ENCODE peak calls at places on chromosomes 16 and 17, in nine cellular contexts. One of them, this sample, is unnamed.
A peak's percentile ranks its signal among the peaks of the same experiment; 100 is the strongest.

GRCh38 chr17:4098516-4099209 is 44.2 kb downstream of the ZZEF1 start:
- DNase-seq in AG04449: no peak
- DNase-seq in stimulated activated CD4-positive, alpha-beta T cell treated with anti-CD3 and anti-CD28 coated beads, Interleukin-2, amount 100 ng/mL, for 48 hours: no peak
- DNase-seq in transverse colon: no peak
- DNase-seq in fibroblast of pulmonary artery: no peak
- DNase-seq in effector memory CD4-positive, alpha-beta T cell: no peak
- DNase-seq in Ammon's horn: no peak
- DNase-seq in kidney tubule cell: no peak
- DNase-seq in COR-L47: no peak
- DNase-seq in this sample: no peak

GRCh38 chr17:74999523-74999922 is 12.1 kb downstream of the CDR2L start:
- DNase-seq in AG04449: no peak
- DNase-seq in fibroblast of pulmonary artery: no peak
- DNase-seq in transverse colon: no peak
- DNase-seq in stimulated activated CD4-positive, alpha-beta T cell treated with anti-CD3 and anti-CD28 coated beads, Interleukin-2, amount 100 ng/mL, for 48 hours: no peak
- DNase-seq in kidney tubule cell: no peak
- DNase-seq in COR-L47: no peak
- DNase-seq in effector memory CD4-positive, alpha-beta T cell: no peak
- DNase-seq in Ammon's horn: no peak
- DNase-seq in this sample: no peak

GRCh38 chr17:29617125-29617480 is 5.6 kb downstream of the CORO6 start:
- DNase-seq in transverse colon: peak; percentile 90
- DNase-seq in AG04449: no peak
- DNase-seq in stimulated activated CD4-positive, alpha-beta T cell treated with anti-CD3 and anti-CD28 coated beads, Interleukin-2, amount 100 ng/mL, for 48 hours: peak; percentile 93
- DNase-seq in COR-L47: peak; percentile 85
- DNase-seq in effector memory CD4-positive, alpha-beta T cell: peak; percentile 79
- DNase-seq in kidney tubule cell: peak; percentile 87
- DNase-seq in fibroblast of pulmonary artery: peak; percentile 72
- DNase-seq in Ammon's horn: peak; percentile 93
- DNase-seq in this sample: no peak

GRCh38 chr16:69478685-69479084 is 54.3 kb downstream of the CYB5B start:
- DNase-seq in COR-L47: no peak
- DNase-seq in effector memory CD4-positive, alpha-beta T cell: no peak
- DNase-seq in AG04449: no peak
- DNase-seq in stimulated activated CD4-positive, alpha-beta T cell treated with anti-CD3 and anti-CD28 coated beads, Interleukin-2, amount 100 ng/mL, for 48 hours: no peak
- DNase-seq in Ammon's horn: no peak
- DNase-seq in kidney tubule cell: no peak
- DNase-seq in transverse colon: no peak
- DNase-seq in fibroblast of pulmonary artery: no peak
- DNase-seq in this sample: no peak

GRCh38 chr17:70138309-70138865 is 30.9 kb upstream of the KCNJ2 start:
- DNase-seq in transverse colon: no peak
- DNase-seq in kidney tubule cell: peak; percentile 64
- DNase-seq in AG04449: no peak
- DNase-seq in fibroblast of pulmonary artery: peak; percentile 14
- DNase-seq in COR-L47: no peak
- DNase-seq in Ammon's horn: no peak
- DNase-seq in stimulated activated CD4-positive, alpha-beta T cell treated with anti-CD3 and anti-CD28 coated beads, Interleukin-2, amount 100 ng/mL, for 48 hours: no peak
- DNase-seq in effector memory CD4-positive, alpha-beta T cell: no peak
- DNase-seq in this sample: peak; percentile 36

GRCh38 chr16:11534262-11534661 is 52.5 kb downstream of the LITAF start:
- DNase-seq in COR-L47: no peak
- DNase-seq in transverse colon: no peak
- DNase-seq in effector memory CD4-positive, alpha-beta T cell: no peak
- DNase-seq in Ammon's horn: no peak
- DNase-seq in fibroblast of pulmonary artery: peak; percentile 48
- DNase-seq in stimulated activated CD4-positive, alpha-beta T cell treated with anti-CD3 and anti-CD28 coated beads, Interleukin-2, amount 100 ng/mL, for 48 hours: no peak
- DNase-seq in AG04449: no peak
- DNase-seq in kidney tubule cell: peak; percentile 8
- DNase-seq in this sample: peak; percentile 23

GRCh38 chr16:2499890-2500633 is 13.7 kb upstream of the ATP6V0C start:
- DNase-seq in COR-L47: no peak
- DNase-seq in transverse colon: no peak
- DNase-seq in fibroblast of pulmonary artery: no peak
- DNase-seq in effector memory CD4-positive, alpha-beta T cell: no peak
- DNase-seq in AG04449: no peak
- DNase-seq in Ammon's horn: no peak
- DNase-seq in stimulated activated CD4-positive, alpha-beta T cell treated with anti-CD3 and anti-CD28 coated beads, Interleukin-2, amount 100 ng/mL, for 48 hours: no peak
- DNase-seq in kidney tubule cell: no peak
- DNase-seq in this sample: no peak

GRCh38 chr17:7816926-7817642 is 16.9 kb upstream of the KDM6B start:
- DNase-seq in kidney tubule cell: no peak
- DNase-seq in stimulated activated CD4-positive, alpha-beta T cell treated with anti-CD3 and anti-CD28 coated beads, Interleukin-2, amount 100 ng/mL, for 48 hours: no peak
- DNase-seq in COR-L47: no peak
- DNase-seq in Ammon's horn: no peak
- DNase-seq in AG04449: no peak
- DNase-seq in fibroblast of pulmonary artery: no peak
- DNase-seq in effector memory CD4-positive, alpha-beta T cell: no peak
- DNase-seq in transverse colon: no peak
- DNase-seq in this sample: no peak

GRCh38 chr17:27651411-27652345 is 20.7 kb downstream of the LGALS9 start:
- DNase-seq in Ammon's horn: peak; percentile 62
- DNase-seq in AG04449: no peak
- DNase-seq in COR-L47: no peak
- DNase-seq in fibroblast of pulmonary artery: peak; percentile 65
- DNase-seq in stimulated activated CD4-positive, alpha-beta T cell treated with anti-CD3 and anti-CD28 coated beads, Interleukin-2, amount 100 ng/mL, for 48 hours: peak; percentile 72
- DNase-seq in effector memory CD4-positive, alpha-beta T cell: peak; percentile 31
- DNase-seq in kidney tubule cell: peak; percentile 42
- DNase-seq in transverse colon: peak; percentile 81
- DNase-seq in this sample: no peak

GRCh38 chr17:55577011-55577586 is 65.8 kb upstream of the SMIM36 start:
- DNase-seq in effector memory CD4-positive, alpha-beta T cell: no peak
- DNase-seq in AG04449: no peak
- DNase-seq in transverse colon: peak; percentile 36
- DNase-seq in fibroblast of pulmonary artery: peak; percentile 54
- DNase-seq in COR-L47: no peak
- DNase-seq in stimulated activated CD4-positive, alpha-beta T cell treated with anti-CD3 and anti-CD28 coated beads, Interleukin-2, amount 100 ng/mL, for 48 hours: peak; percentile 26
- DNase-seq in Ammon's horn: peak; percentile 61
- DNase-seq in kidney tubule cell: peak; percentile 59
- DNase-seq in this sample: peak; percentile 76

GRCh38 chr17:79045001-79045729 is 21.2 kb downstream of the C1QTNF1 start:
- DNase-seq in AG04449: no peak
- DNase-seq in stimulated activated CD4-positive, alpha-beta T cell treated with anti-CD3 and anti-CD28 coated beads, Interleukin-2, amount 100 ng/mL, for 48 hours: no peak
- DNase-seq in fibroblast of pulmonary artery: no peak
- DNase-seq in effector memory CD4-positive, alpha-beta T cell: no peak
- DNase-seq in kidney tubule cell: no peak
- DNase-seq in transverse colon: no peak
- DNase-seq in Ammon's horn: no peak
- DNase-seq in COR-L47: no peak
- DNase-seq in this sample: no peak

GRCh38 chr16:85259831-85260165 is 147.5 kb upstream of the CIBAR2 start:
- DNase-seq in stimulated activated CD4-positive, alpha-beta T cell treated with anti-CD3 and anti-CD28 coated beads, Interleukin-2, amount 100 ng/mL, for 48 hours: no peak
- DNase-seq in kidney tubule cell: no peak
- DNase-seq in COR-L47: no peak
- DNase-seq in effector memory CD4-positive, alpha-beta T cell: no peak
- DNase-seq in AG04449: no peak
- DNase-seq in Ammon's horn: no peak
- DNase-seq in fibroblast of pulmonary artery: no peak
- DNase-seq in transverse colon: no peak
- DNase-seq in this sample: no peak

GRCh38 chr16:15578824-15579223 is 64.1 kb downstream of the MARF1 start:
- DNase-seq in fibroblast of pulmonary artery: no peak
- DNase-seq in COR-L47: no peak
- DNase-seq in transverse colon: no peak
- DNase-seq in effector memory CD4-positive, alpha-beta T cell: no peak
- DNase-seq in kidney tubule cell: no peak
- DNase-seq in Ammon's horn: no peak
- DNase-seq in stimulated activated CD4-positive, alpha-beta T cell treated with anti-CD3 and anti-CD28 coated beads, Interleukin-2, amount 100 ng/mL, for 48 hours: no peak
- DNase-seq in AG04449: no peak
- DNase-seq in this sample: no peak

GRCh38 chr17:38789185-38789584 is 10.2 kb downstream of the PIP4K2B start:
- DNase-seq in fibroblast of pulmonary artery: no peak
- DNase-seq in AG04449: no peak
- DNase-seq in Ammon's horn: no peak
- DNase-seq in kidney tubule cell: no peak
- DNase-seq in COR-L47: no peak
- DNase-seq in transverse colon: no peak
- DNase-seq in stimulated activated CD4-positive, alpha-beta T cell treated with anti-CD3 and anti-CD28 coated beads, Interleukin-2, amount 100 ng/mL, for 48 hours: no peak
- DNase-seq in effector memory CD4-positive, alpha-beta T cell: no peak
- DNase-seq in this sample: no peak

GRCh38 chr17:77323413-77324171 is 182.8 kb downstream of the SEC14L1 start:
- DNase-seq in Ammon's horn: no peak
- DNase-seq in transverse colon: peak; percentile 33
- DNase-seq in fibroblast of pulmonary artery: peak; percentile 77
- DNase-seq in kidney tubule cell: peak; percentile 56
- DNase-seq in AG04449: no peak
- DNase-seq in effector memory CD4-positive, alpha-beta T cell: no peak
- DNase-seq in COR-L47: no peak
- DNase-seq in stimulated activated CD4-positive, alpha-beta T cell treated with anti-CD3 and anti-CD28 coated beads, Interleukin-2, amount 100 ng/mL, for 48 hours: no peak
- DNase-seq in this sample: no peak

GRCh38 chr16:49575352-49576172 is 202.0 kb downstream of the C16orf78 start:
- DNase-seq in stimulated activated CD4-positive, alpha-beta T cell treated with anti-CD3 and anti-CD28 coated beads, Interleukin-2, amount 100 ng/mL, for 48 hours: no peak
- DNase-seq in effector memory CD4-positive, alpha-beta T cell: no peak
- DNase-seq in transverse colon: peak; percentile 68
- DNase-seq in AG04449: no peak
- DNase-seq in kidney tubule cell: peak; percentile 32
- DNase-seq in Ammon's horn: peak; percentile 81
- DNase-seq in COR-L47: no peak
- DNase-seq in fibroblast of pulmonary artery: no peak
- DNase-seq in this sample: no peak

GRCh38 chr17:73645050-73645871 is 1.0 kb upstream of the SDK2 start:
- DNase-seq in Ammon's horn: peak; percentile 81
- DNase-seq in effector memory CD4-positive, alpha-beta T cell: no peak
- DNase-seq in fibroblast of pulmonary artery: peak; percentile 10
- DNase-seq in transverse colon: peak; percentile 36
- DNase-seq in COR-L47: peak; percentile 90
- DNase-seq in AG04449: no peak
- DNase-seq in stimulated activated CD4-positive, alpha-beta T cell treated with anti-CD3 and anti-CD28 coated beads, Interleukin-2, amount 100 ng/mL, for 48 hours: no peak
- DNase-seq in kidney tubule cell: peak; percentile 28
- DNase-seq in this sample: no peak

GRCh38 chr16:57984443-57985203 is 13.7 kb upstream of the CNGB1 start:
- DNase-seq in Ammon's horn: peak; percentile 56
- DNase-seq in kidney tubule cell: peak; percentile 70
- DNase-seq in fibroblast of pulmonary artery: peak; percentile 76
- DNase-seq in transverse colon: peak; percentile 85
- DNase-seq in stimulated activated CD4-positive, alpha-beta T cell treated with anti-CD3 and anti-CD28 coated beads, Interleukin-2, amount 100 ng/mL, for 48 hours: peak; percentile 85
- DNase-seq in effector memory CD4-positive, alpha-beta T cell: peak; percentile 94
- DNase-seq in COR-L47: no peak
- DNase-seq in AG04449: no peak
- DNase-seq in this sample: no peak

GRCh38 chr16:84467256-84467655 is 37.2 kb downstream of the MEAK7 start:
- DNase-seq in fibroblast of pulmonary artery: no peak
- DNase-seq in AG04449: no peak
- DNase-seq in kidney tubule cell: peak; percentile 71
- DNase-seq in Ammon's horn: no peak
- DNase-seq in COR-L47: no peak
- DNase-seq in effector memory CD4-positive, alpha-beta T cell: no peak
- DNase-seq in stimulated activated CD4-positive, alpha-beta T cell treated with anti-CD3 and anti-CD28 coated beads, Interleukin-2, amount 100 ng/mL, for 48 hours: no peak
- DNase-seq in transverse colon: no peak
- DNase-seq in this sample: no peak

GRCh38 chr16:1751946-1752345 is 19.4 kb downstream of the NME3 start:
- DNase-seq in Ammon's horn: no peak
- DNase-seq in stimulated activated CD4-positive, alpha-beta T cell treated with anti-CD3 and anti-CD28 coated beads, Interleukin-2, amount 100 ng/mL, for 48 hours: no peak
- DNase-seq in effector memory CD4-positive, alpha-beta T cell: no peak
- DNase-seq in transverse colon: no peak
- DNase-seq in COR-L47: no peak
- DNase-seq in fibroblast of pulmonary artery: no peak
- DNase-seq in AG04449: no peak
- DNase-seq in kidney tubule cell: no peak
- DNase-seq in this sample: no peak

GRCh38 chr17:41185001-41185400 is 290 bp upstream of the KRTAP4-1 start:
- DNase-seq in stimulated activated CD4-positive, alpha-beta T cell treated with anti-CD3 and anti-CD28 coated beads, Interleukin-2, amount 100 ng/mL, for 48 hours: no peak
- DNase-seq in fibroblast of pulmonary artery: no peak
- DNase-seq in effector memory CD4-positive, alpha-beta T cell: no peak
- DNase-seq in kidney tubule cell: peak; percentile 69
- DNase-seq in Ammon's horn: no peak
- DNase-seq in AG04449: no peak
- DNase-seq in transverse colon: no peak
- DNase-seq in COR-L47: no peak
- DNase-seq in this sample: no peak

GRCh38 chr17:9402590-9403199 is 172.9 kb downstream of the STX8 start:
- DNase-seq in Ammon's horn: no peak
- DNase-seq in transverse colon: peak; percentile 25
- DNase-seq in AG04449: no peak
- DNase-seq in COR-L47: no peak
- DNase-seq in effector memory CD4-positive, alpha-beta T cell: no peak
- DNase-seq in stimulated activated CD4-positive, alpha-beta T cell treated with anti-CD3 and anti-CD28 coated beads, Interleukin-2, amount 100 ng/mL, for 48 hours: peak; percentile 47
- DNase-seq in kidney tubule cell: peak; percentile 50
- DNase-seq in fibroblast of pulmonary artery: peak; percentile 55
- DNase-seq in this sample: no peak

GRCh38 chr16:84826558-84826941 is 6.8 kb downstream of the CRISPLD2 start:
- DNase-seq in Ammon's horn: no peak
- DNase-seq in effector memory CD4-positive, alpha-beta T cell: no peak
- DNase-seq in COR-L47: no peak
- DNase-seq in kidney tubule cell: no peak
- DNase-seq in fibroblast of pulmonary artery: peak; percentile 75
- DNase-seq in transverse colon: peak; percentile 57
- DNase-seq in AG04449: no peak
- DNase-seq in stimulated activated CD4-positive, alpha-beta T cell treated with anti-CD3 and anti-CD28 coated beads, Interleukin-2, amount 100 ng/mL, for 48 hours: no peak
- DNase-seq in this sample: no peak

GRCh38 chr17:58527306-58527705 is 12.9 kb upstream of the MTMR4 start:
- DNase-seq in stimulated activated CD4-positive, alpha-beta T cell treated with anti-CD3 and anti-CD28 coated beads, Interleukin-2, amount 100 ng/mL, for 48 hours: no peak
- DNase-seq in transverse colon: no peak
- DNase-seq in fibroblast of pulmonary artery: peak; percentile 17
- DNase-seq in COR-L47: no peak
- DNase-seq in kidney tubule cell: no peak
- DNase-seq in AG04449: no peak
- DNase-seq in effector memory CD4-positive, alpha-beta T cell: no peak
- DNase-seq in Ammon's horn: peak; percentile 51
- DNase-seq in this sample: no peak

GRCh38 chr17:17741346-17742023 is 60.2 kb downstream of the RAI1 start:
- DNase-seq in COR-L47: no peak
- DNase-seq in Ammon's horn: peak; percentile 92
- DNase-seq in effector memory CD4-positive, alpha-beta T cell: no peak
- DNase-seq in fibroblast of pulmonary artery: peak; percentile 31
- DNase-seq in AG04449: no peak
- DNase-seq in kidney tubule cell: no peak
- DNase-seq in transverse colon: no peak
- DNase-seq in stimulated activated CD4-positive, alpha-beta T cell treated with anti-CD3 and anti-CD28 coated beads, Interleukin-2, amount 100 ng/mL, for 48 hours: no peak
- DNase-seq in this sample: no peak

GRCh38 chr17:18253947-18254821 is 4.4 kb downstream of the FLII start:
- DNase-seq in AG04449: no peak
- DNase-seq in effector memory CD4-positive, alpha-beta T cell: no peak
- DNase-seq in Ammon's horn: no peak
- DNase-seq in fibroblast of pulmonary artery: no peak
- DNase-seq in stimulated activated CD4-positive, alpha-beta T cell treated with anti-CD3 and anti-CD28 coated beads, Interleukin-2, amount 100 ng/mL, for 48 hours: no peak
- DNase-seq in transverse colon: no peak
- DNase-seq in COR-L47: no peak
- DNase-seq in kidney tubule cell: no peak
- DNase-seq in this sample: no peak

GRCh38 chr16:89089142-89089541 is 4.5 kb upstream of the ACSF3 start:
- DNase-seq in kidney tubule cell: no peak
- DNase-seq in fibroblast of pulmonary artery: no peak
- DNase-seq in Ammon's horn: no peak
- DNase-seq in transverse colon: no peak
- DNase-seq in effector memory CD4-positive, alpha-beta T cell: no peak
- DNase-seq in AG04449: no peak
- DNase-seq in stimulated activated CD4-positive, alpha-beta T cell treated with anti-CD3 and anti-CD28 coated beads, Interleukin-2, amount 100 ng/mL, for 48 hours: no peak
- DNase-seq in COR-L47: no peak
- DNase-seq in this sample: no peak

This sample was measured in epithelial cell of proximal tubule.